ENCODE peak calls at places on chromosomes 11 and 22, in eight cellular contexts. T, D, W, S, J, M, P and I are unnamed samples. For H3K27me3 and H3K4me1, the result is how much of the 10 kb centered on the place peaks cover.

GRCh38 chr11:84865257-84865656 is 761.9 kb downstream of the DLG2 start:
- DNase-seq in J (no peak), M (no peak), W (peak), S (no peak), T (no peak), P (no peak), D (no peak), I (no peak)

GRCh38 chr11:3202305-3202704 is 16.3 kb downstream of the MRGPRG start:
- DNase-seq in P (peak), M (peak), J (no peak), S (no peak), W (no peak), T (no peak), D (no peak), I (no peak)

GRCh38 chr11:79440451-79441158 is at the start of gene TENM4:
- DNase-seq in J (no peak), W (peak), D (peak), M (no peak), P (peak), T (no peak), S (peak), I (no peak)

GRCh38 chr11:69642913-69643632 is 2.1 kb downstream of the CCND1 start:
- DNase-seq in P (peak), S (no peak), W (peak), J (no peak), D (peak), T (peak), M (peak), I (peak)

GRCh38 chr11:24422371-24422770 is 74.5 kb upstream of the LUZP2 start:
- DNase-seq in P (no peak), W (no peak), T (no peak), M (no peak), S (no peak), J (no peak), D (no peak), I (no peak)

GRCh38 chr11:18731949-18732821 is 6.2 kb upstream of the IGSF22 start:
- DNase-seq in P (peak), M (peak), S (no peak), D (peak), J (peak), W (peak), T (peak), I (peak)

GRCh38 chr11:112610996-112611795 is 350.0 kb upstream of the NCAM1 start:
- DNase-seq in S (no peak), W (peak), P (no peak), T (no peak), M (no peak), J (no peak), D (no peak), I (no peak)

GRCh38 chr22:32204211-32204855 is 540 bp downstream of the RFPL2 start:
- DNase-seq in M (no peak), S (no peak), W (no peak), D (no peak), T (no peak), P (no peak), J (no peak), I (no peak)

GRCh38 chr11:68780829-68781228 is 29.5 kb upstream of the TESMIN start:
- DNase-seq in W (no peak), P (peak), D (peak), M (peak), J (peak), T (no peak), S (peak), I (peak)

DNA sequence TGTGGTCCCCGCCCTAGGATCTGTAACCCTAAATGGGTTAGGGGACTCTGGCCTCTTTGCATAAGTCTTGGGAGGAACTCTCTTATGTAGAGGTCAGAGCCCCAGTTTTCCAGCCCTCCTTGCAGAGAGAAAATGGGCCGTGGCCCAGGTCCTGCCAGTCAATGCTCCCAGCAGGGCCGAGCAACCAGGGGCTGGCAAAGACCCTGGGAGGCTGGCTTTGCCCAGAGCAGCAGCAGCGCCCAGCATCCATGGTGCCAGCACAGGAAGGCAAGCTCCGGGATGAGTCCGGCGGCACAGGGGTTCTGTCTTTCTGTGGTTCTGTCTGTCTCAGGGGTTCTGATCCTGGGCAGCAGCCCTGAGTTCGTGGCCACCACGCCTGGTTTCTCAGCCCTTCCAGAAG is 684.8 kb downstream of the BRD1 start:
- DNase-seq in D (no peak), T (no peak), J (no peak), M (no peak), P (no peak), W (no peak), S (no peak), I (no peak)
- H3K27me3 ChIP-seq in D (under half), T (under half), J (half or more), M (under half), P (under half), W (under half), S (under half), I (under half)

DNA sequence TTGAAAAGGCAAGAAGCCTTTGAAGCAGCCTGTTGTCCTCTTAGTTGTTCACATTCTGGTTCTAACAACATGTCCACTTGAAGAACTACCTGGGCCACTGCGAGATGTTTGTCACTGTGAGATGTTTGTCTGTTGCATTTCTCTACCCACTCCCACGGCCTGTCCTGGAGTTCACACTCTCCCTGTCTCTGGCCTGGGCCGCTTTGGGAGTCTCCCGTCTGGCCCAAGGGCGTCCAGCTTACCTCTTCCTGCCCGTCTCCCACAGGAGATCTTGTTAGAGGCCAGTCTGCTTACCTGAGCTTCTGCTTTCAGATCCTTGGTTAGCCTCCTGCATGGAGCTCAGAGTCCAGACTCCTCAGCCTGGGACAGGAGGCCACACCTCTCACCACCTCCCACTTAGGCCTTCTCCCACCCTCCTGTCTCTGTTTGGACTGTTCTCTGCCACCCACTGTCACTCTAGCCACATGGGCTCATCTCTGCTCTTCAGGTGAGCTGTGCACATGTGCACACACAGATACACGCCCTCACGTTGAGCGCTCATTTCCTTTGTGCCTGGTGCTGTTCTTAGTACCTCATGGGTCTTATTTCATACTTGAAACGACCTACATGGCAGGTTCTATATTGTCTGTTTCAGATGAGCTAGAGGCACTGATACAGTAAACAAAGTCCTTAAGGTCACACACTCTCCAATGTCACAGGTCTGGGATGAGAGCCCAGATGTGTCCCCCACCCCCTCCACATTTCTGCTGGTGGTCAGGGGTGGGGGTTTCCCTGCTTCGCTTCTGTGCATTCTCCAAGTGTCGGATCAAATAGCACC is 66.1 kb downstream of the TBC1D22A start:
- DNase-seq in S (no peak), P (no peak), M (no peak), J (no peak), D (no peak), T (no peak), W (no peak), I (no peak)
- H3K4me3 ChIP-seq in S (no peak), P (no peak), M (no peak), J (no peak), D (no peak), T (no peak), W (no peak), I (no peak)

GRCh38 chr11:118086913-118087768 is at the start of gene SMIM35:
- DNase-seq in W (no peak), D (no peak), P (no peak), T (no peak), S (no peak), M (no peak), J (no peak), I (no peak)

GRCh38 chr11:118090545-118091162 is 3.9 kb upstream of the SMIM35 start:
- DNase-seq in M (no peak), W (peak), J (no peak), S (no peak), T (no peak), P (no peak), D (no peak), I (no peak)

GRCh38 chr11:118087933-118088332 is 1.2 kb upstream of the SMIM35 start:
- DNase-seq in S (no peak), M (no peak), T (no peak), W (no peak), J (no peak), P (no peak), D (no peak), I (no peak)

GRCh38 chr11:118091690-118092089 is 4.9 kb upstream of the SMIM35 start:
- DNase-seq in T (no peak), W (no peak), D (no peak), P (no peak), S (no peak), M (no peak), J (no peak), I (no peak)

DNA sequence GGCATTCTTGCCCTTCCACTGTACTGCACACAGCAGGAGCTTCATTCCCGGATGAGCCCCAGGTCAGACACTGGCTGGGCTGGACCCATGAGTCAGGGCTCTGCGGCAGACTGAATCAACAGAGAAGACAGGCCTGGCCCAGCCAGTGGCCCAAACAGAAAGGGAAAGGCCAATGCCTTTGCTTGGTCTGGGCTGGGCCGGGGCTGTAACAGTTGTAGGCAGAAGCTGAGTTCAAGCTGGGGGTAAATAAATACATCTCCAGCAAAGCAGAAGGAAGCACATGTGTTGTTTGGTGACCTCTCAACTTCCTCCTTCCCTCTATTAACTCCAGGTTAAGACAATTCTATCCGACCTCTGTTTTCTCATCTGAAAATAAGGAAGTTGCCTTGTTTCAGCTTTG is 1.8 kb upstream of the SMIM35 start:
- DNase-seq in D (peak), P (peak), T (no peak), S (no peak), J (no peak), M (no peak), W (peak), I (no peak)
- H3K4me1 ChIP-seq in D (under half), P (under half), T (under half), S (under half), J (under half), M (under half), W (under half), I (under half)

GRCh38 chr11:120137611-120138521 is at the start of gene TRIM29:
- DNase-seq in W (peak), M (no peak), P (peak), D (no peak), J (no peak), S (no peak), T (no peak), I (peak)
- H3K27me3 ChIP-seq in W (under half), M (under half), P (under half), D (under half), J (under half), S (under half), T (under half), I (under half)

GRCh38 chr22:47625531-47626427 is 863.3 kb downstream of the TBC1D22A start:
- DNase-seq in S (no peak), D (no peak), J (no peak), M (no peak), P (no peak), T (no peak), W (no peak), I (peak)
- H3K4me3 ChIP-seq in S (no peak), D (no peak), J (no peak), M (no peak), P (no peak), T (no peak), W (no peak), I (no peak)

GRCh38 chr11:67558084-67558772 is 25.4 kb upstream of the GSTP1 start:
- DNase-seq in M (no peak), T (no peak), D (peak), J (no peak), P (peak), W (no peak), S (no peak), I (no peak)
- H3K4me1 ChIP-seq in M (under half), T (under half), D (under half), J (under half), P (under half), W (under half), S (under half), I (under half)

GRCh38 chr22:46513908-46514550 is 23.4 kb downstream of the CELSR1 start:
- DNase-seq in D (no peak), S (no peak), W (peak), M (no peak), P (no peak), J (no peak), T (no peak), I (no peak)
- H3K27me3 ChIP-seq in D (under half), S (under half), W (under half), M (under half), P (under half), J (under half), T (under half), I (under half)

DNA sequence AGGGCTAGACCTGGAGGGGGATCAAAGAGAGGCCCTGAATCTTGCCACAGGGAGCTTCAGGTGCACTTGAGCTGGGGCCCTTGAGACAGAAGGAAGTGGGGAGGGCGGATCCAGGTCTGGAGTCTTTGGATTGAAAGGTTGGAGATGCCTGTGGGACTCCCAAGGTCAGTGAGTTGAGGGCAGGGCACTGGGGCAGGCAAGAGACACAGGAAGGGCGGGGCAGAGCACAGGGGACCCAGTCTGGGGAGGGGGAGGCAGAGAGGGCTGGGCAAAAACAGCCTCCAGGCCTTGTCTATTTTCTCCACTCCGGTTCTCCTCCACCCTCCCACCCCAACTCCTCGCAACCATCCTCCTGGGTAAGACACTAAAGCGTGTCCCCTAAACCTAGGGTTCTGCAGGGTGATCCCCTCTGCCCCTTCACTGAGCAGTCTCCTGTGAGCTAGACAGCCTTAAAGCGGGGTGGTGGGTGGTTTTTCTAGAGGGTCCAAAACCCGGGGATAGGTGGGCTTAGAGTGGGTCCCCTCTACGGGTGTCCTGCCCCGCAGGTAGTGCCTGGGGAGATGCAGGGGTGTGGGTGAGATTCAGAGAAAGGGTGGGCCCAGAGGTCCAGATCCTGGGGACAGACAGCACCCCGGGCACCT is 38.6 kb upstream of the CELSR1 start:
- DNase-seq in T (no peak), P (no peak), M (no peak), S (no peak), D (no peak), W (no peak), J (no peak), I (no peak)
- H3K4me3 ChIP-seq in T (peak), P (peak), M (peak), S (peak), D (peak), W (no peak), J (no peak), I (peak)

GRCh38 chr22:29689872-29690213 is 30.0 kb upstream of the CABP7 start:
- DNase-seq in T (no peak), W (peak), S (peak), J (no peak), P (peak), M (peak), D (peak), I (no peak)
- H3K4me1 ChIP-seq in T (under half), W (under half), S (under half), J (under half), P (under half), M (under half), D (under half), I (under half)

DNA sequence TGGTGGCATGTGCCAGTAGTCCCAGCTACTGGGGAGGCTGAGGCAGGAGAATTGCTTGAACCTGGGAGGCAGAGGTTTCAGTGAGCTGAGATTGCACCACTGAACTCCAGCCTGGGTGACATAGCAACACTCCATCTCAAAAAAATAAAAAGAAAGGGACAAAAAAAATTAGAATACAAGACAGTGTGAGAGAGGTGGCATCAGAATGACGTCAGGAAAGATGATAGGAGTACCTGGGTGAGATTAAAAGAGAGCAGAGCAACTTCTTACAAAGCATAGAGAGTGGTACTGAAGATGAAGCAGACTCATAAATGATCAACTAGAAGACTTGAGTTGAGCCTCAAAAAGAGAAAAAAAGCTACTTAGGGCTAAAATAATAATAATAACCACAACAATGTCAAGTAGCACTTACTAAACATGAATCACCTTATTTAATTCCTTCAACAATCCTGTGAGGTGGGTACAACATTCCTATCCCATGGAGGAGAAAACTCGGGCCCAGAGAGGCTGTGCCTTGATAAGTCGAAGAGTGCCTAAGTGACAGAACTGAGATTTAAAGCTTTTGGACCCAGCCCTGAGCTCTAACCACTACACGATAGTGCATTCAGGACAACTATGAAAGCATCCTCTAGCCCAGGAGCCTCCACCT is 5.2 kb upstream of the SLN start:
- DNase-seq in S (no peak), P (no peak), D (no peak), W (peak), J (no peak), M (no peak), T (no peak), I (no peak)
- H3K27me3 ChIP-seq in S (under half), P (under half), D (under half), W (under half), J (under half), M (under half), T (under half), I (under half)